ENCODE peak calls at places on chromosomes 6 and 20, in nine cellular contexts. C, T, H, I, B, W, P, F and M are unnamed samples.
A peak's percentile ranks its signal among the peaks of the same experiment; 100 is the strongest.

GRCh38 chr20:61719691-61720347 is 345.9 kb downstream of the TAF4 start:
- DNase-seq in I (no peak), W (peak; percentile 7), T (no peak), C (no peak), B (no peak), P (no peak), F (no peak), H (no peak), M (no peak)

GRCh38 chr6:112802154-112802553 is 455.0 kb downstream of the RFPL4B start:
- DNase-seq in B (no peak), W (peak; percentile 96), P (no peak), T (peak; percentile 7), C (peak; percentile 87), H (peak; percentile 89), I (peak; percentile 81), F (peak; percentile 96), M (peak; percentile 83)

GRCh38 chr20:1949306-1949705 is 44.6 kb downstream of the PDYN start:
- DNase-seq in P (no peak), T (no peak), C (no peak), I (no peak), F (no peak), W (no peak), B (no peak), H (no peak), M (no peak)

GRCh38 chr20:36507746-36508145 is 33.6 kb upstream of the MYL9 start:
- DNase-seq in T (no peak), W (no peak), C (no peak), B (no peak), F (no peak), I (no peak), H (no peak), P (no peak), M (no peak)

GRCh38 chr20:53867741-53868351 is 202.5 kb downstream of the BCAS1 start:
- DNase-seq in F (no peak), P (no peak), I (no peak), H (no peak), W (no peak), C (no peak), B (no peak), T (no peak), M (no peak)

GRCh38 chr6:64732888-64733287 is 974.1 kb downstream of the EYS start:
- DNase-seq in T (no peak), B (no peak), I (peak; percentile 12), F (no peak), C (peak; percentile 71), P (no peak), H (no peak), W (no peak), M (no peak)

GRCh38 chr6:27239258-27239657 is 8.2 kb upstream of the PRSS16 start:
- DNase-seq in P (no peak), W (no peak), I (no peak), F (no peak), T (no peak), C (no peak), B (no peak), H (no peak), M (no peak)

GRCh38 chr6:83885984-83886383 is 26.5 kb downstream of the CYB5R4 start:
- DNase-seq in W (no peak), C (no peak), B (no peak), F (no peak), H (no peak), T (no peak), I (no peak), P (no peak), M (no peak)

GRCh38 chr6:10964684-10965083 is 77.8 kb downstream of the SYCP2L start:
- DNase-seq in B (no peak), W (no peak), P (peak; percentile 37), C (no peak), T (no peak), F (no peak), I (no peak), H (no peak), M (no peak)

GRCh38 chr6:10794239-10794638 is 44.1 kb downstream of the MAK start:
- DNase-seq in T (no peak), B (no peak), F (no peak), C (no peak), H (no peak), W (no peak), P (no peak), I (no peak), M (no peak)

GRCh38 chr6:27757307-27757706 is 154.9 kb downstream of the OR2B2 start:
- DNase-seq in H (no peak), T (no peak), P (no peak), I (no peak), W (no peak), F (no peak), B (no peak), C (peak; percentile 56), M (no peak)

GRCh38 chr6:148441454-148441911 is 98.8 kb downstream of the SASH1 start:
- DNase-seq in H (peak; percentile 58), F (peak; percentile 90), C (peak; percentile 74), W (peak; percentile 93), T (peak; percentile 83), B (no peak), I (peak; percentile 90), P (no peak), M (no peak)

DNA sequence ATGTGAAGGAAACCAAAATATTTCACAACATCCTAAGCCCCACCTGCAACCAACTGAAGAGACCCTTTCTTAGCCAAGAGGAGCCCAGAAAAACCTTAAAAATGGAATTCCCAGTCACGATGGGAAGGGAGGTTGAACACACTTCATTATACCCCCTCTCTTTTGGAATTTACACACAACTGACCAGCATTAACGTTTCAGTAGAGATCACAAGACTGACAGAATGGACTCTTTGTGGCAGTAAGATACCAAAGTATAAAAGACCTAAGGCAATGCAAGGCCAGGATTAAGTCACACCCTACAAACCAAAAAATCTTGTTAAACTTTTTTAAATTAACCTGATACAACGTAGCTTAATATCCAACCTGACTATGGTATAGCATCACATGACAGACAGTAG is 190.9 kb downstream of the OTOR start:
- DNase-seq in H (no peak), W (no peak), I (no peak), F (no peak), B (no peak), P (no peak), C (no peak), T (no peak), M (no peak)
- H3K4me3 ChIP-seq in H (no peak overlapping the region), W (no peak overlapping the region), I (no peak overlapping the region), F (no peak overlapping the region), B (no peak overlapping the region), P (no peak overlapping the region), C (no peak overlapping the region), T (no peak overlapping the region), M (no peak overlapping the region)

GRCh38 chr20:20083796-20084195 is 31.5 kb downstream of the CFAP61 start:
- DNase-seq in F (peak; percentile 20), T (peak; percentile 64), C (peak; percentile 55), B (no peak), P (peak; percentile 2), H (no peak), I (peak; percentile 51), W (peak; percentile 20), M (peak; percentile 8)
- H3K4me3 ChIP-seq in F (no peak overlapping the region), T (no peak overlapping the region), C (no peak overlapping the region), B (no peak overlapping the region), P (no peak overlapping the region), H (no peak overlapping the region), I (no peak overlapping the region), W (no peak overlapping the region), M (no peak overlapping the region)

DNA sequence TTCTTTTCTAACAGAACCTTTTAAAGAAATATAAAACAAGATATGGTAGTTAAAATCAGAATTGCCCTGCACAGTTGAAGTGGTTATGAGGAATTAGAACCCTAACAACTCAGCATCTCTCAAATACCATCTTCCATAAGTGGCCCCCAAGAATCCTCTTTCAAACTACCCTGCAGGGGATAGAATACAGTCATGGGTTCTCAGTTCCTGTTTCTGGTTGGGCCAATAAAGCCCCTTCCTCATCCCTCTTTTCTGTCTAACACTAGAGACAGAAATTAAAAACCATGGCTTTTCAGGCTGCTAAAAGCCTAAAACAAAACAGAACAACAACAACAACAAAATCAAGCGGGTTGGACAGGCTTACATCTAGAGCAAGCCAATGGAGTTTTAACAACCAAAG is 6.7 kb upstream of the LCA5 start:
- DNase-seq in T (no peak), I (no peak), B (no peak), W (no peak), P (no peak), H (no peak), C (no peak), F (no peak), M (no peak)
- H3K4me3 ChIP-seq in T (no peak overlapping the region), I (no peak overlapping the region), B (no peak overlapping the region), W (no peak overlapping the region), P (peak overlapping the region; percentile 28), H (no peak overlapping the region), C (no peak overlapping the region), F (no peak overlapping the region), M (no peak overlapping the region)

GRCh38 chr6:33427585-33428218 is 7.8 kb downstream of the SYNGAP1 start:
- DNase-seq in H (no peak), F (no peak), B (peak; percentile 59), I (no peak), T (peak; percentile 35), P (no peak), W (no peak), C (no peak), M (no peak)
- H3K4me3 ChIP-seq in H (peak overlapping the region; percentile 63), F (peak overlapping the region; percentile 94), B (peak overlapping the region; percentile 18), I (peak overlapping the region; percentile 73), T (peak overlapping the region; percentile 52), P (peak overlapping the region; percentile 75), W (peak overlapping the region; percentile 63), C (peak overlapping the region; percentile 69), M (peak overlapping the region; percentile 53)

GRCh38 chr6:159008656-159009288 is 8.8 kb upstream of the RSPH3 start:
- DNase-seq in B (no peak), C (peak; percentile 57), I (peak; percentile 50), P (no peak), W (peak; percentile 16), F (peak; percentile 28), T (peak; percentile 32), H (no peak), M (no peak)
- H3K4me3 ChIP-seq in B (no peak overlapping the region), C (no peak overlapping the region), I (no peak overlapping the region), P (peak overlapping the region; percentile 60), W (no peak overlapping the region), F (no peak overlapping the region), T (no peak overlapping the region), H (no peak overlapping the region), M (no peak overlapping the region)

GRCh38 chr6:31016659-31017299 is 6.5 kb downstream of the MUC22 start:
- DNase-seq in C (no peak), T (no peak), P (no peak), I (no peak), F (no peak), H (no peak), B (no peak), W (no peak), M (no peak)
- H3K4me3 ChIP-seq in C (no peak overlapping the region), T (no peak overlapping the region), P (no peak overlapping the region), I (no peak overlapping the region), F (no peak overlapping the region), H (no peak overlapping the region), B (no peak overlapping the region), W (no peak overlapping the region), M (no peak overlapping the region)